ENCODE peak calls at places on chromosome 14, in four cellular contexts. K, R, Y and P are unnamed samples.

GRCh38 chr14:76138758-76139723 is 12.7 kb upstream of the GPATCH2L start:
- DNase-seq in R (peak; percentile 86), K (no peak), Y (no peak), P (no peak)

GRCh38 chr14:89767861-89768268 is 186.7 kb downstream of the EFCAB11 start:
- DNase-seq in Y (peak; percentile 63), K (peak; percentile 34), R (peak; percentile 79), P (no peak)

GRCh38 chr14:21997300-21997699 is 323.7 kb upstream of the OR4E1 start:
- DNase-seq in K (peak; percentile 57), Y (peak; percentile 21), R (peak; percentile 82), P (no peak)

GRCh38 chr14:82451675-82452074 is 918.0 kb upstream of the SEL1L start:
- DNase-seq in K (no peak), R (no peak), Y (no peak), P (no peak)

GRCh38 chr14:24311837-24312615 is 724 bp downstream of the LTB4R start:
- DNase-seq in R (no peak), K (no peak), Y (no peak), P (no peak)

GRCh38 chr14:75303415-75303814 is 24.8 kb downstream of the FOS start:
- DNase-seq in K (peak; percentile 90), R (peak; percentile 83), Y (peak; percentile 84), P (peak; percentile 47)

GRCh38 chr14:59188461-59189280 is at the start of gene DAAM1:
- DNase-seq in K (peak; percentile 98), Y (peak; percentile 99), R (peak; percentile 99), P (peak; percentile 98)

GRCh38 chr14:58455593-58456265 is 28.2 kb downstream of the KIAA0586 start:
- DNase-seq in R (no peak), K (peak; percentile 24), Y (no peak), P (no peak)

GRCh38 chr14:106790189-106791036 is 1264.0 kb downstream of the TMEM121 start:
- DNase-seq in R (peak; percentile 64), Y (peak; percentile 81), K (no peak), P (peak; percentile 44)

GRCh38 chr14:22836301-22837058 is at the start of gene MMP14:
- DNase-seq in K (peak; percentile 87), R (peak; percentile 87), Y (peak; percentile 63), P (peak; percentile 73)

GRCh38 chr14:59688224-59689170 is 111.9 kb upstream of the CCDC175 start:
- DNase-seq in R (peak; percentile 91), K (peak; percentile 66), Y (peak; percentile 37), P (no peak)

GRCh38 chr14:89794096-89794495 is 160.4 kb downstream of the EFCAB11 start:
- DNase-seq in K (no peak), R (no peak), Y (no peak), P (peak; percentile 68)

GRCh38 chr14:88424573-88424972 is 39.1 kb downstream of the SPATA7 start:
- DNase-seq in K (no peak), R (no peak), Y (no peak), P (no peak)

GRCh38 chr14:51500776-51501175 is 150.9 kb upstream of the FRMD6 start:
- DNase-seq in R (no peak), Y (no peak), K (no peak), P (no peak)

GRCh38 chr14:68544150-68544892 is 248.5 kb downstream of the ZFP36L1 start:
- DNase-seq in K (no peak), Y (no peak), R (no peak), P (peak; percentile 55)

GRCh38 chr14:104019029-104019428 is 66.5 kb upstream of the ASPG start:
- DNase-seq in Y (no peak), R (no peak), K (no peak), P (no peak)

GRCh38 chr14:102081231-102082080 is 5.4 kb downstream of the HSP90AA1 start:
- DNase-seq in R (no peak), K (no peak), Y (no peak), P (no peak)

GRCh38 chr14:57375156-57375555 is 15.2 kb upstream of the NAA30 start:
- DNase-seq in K (no peak), Y (no peak), R (no peak), P (no peak)

GRCh38 chr14:63286071-63286470 is 32.7 kb downstream of the GPHB5 start:
- DNase-seq in R (no peak), Y (no peak), K (no peak), P (no peak)
- H3K27me3 ChIP-seq in R (no peaks in the 10 kb centered on the region), Y (no peaks in the 10 kb centered on the region), K (no peaks in the 10 kb centered on the region), P (no peaks in the 10 kb centered on the region)

GRCh38 chr14:53741379-53742225 is 215.0 kb downstream of the BMP4 start:
- DNase-seq in K (no peak), Y (no peak), R (no peak), P (no peak)
- H3K27ac ChIP-seq in K (no peak overlapping the region), Y (no peak overlapping the region), R (peak overlapping the region; percentile 34), P (no peak overlapping the region)

DNA sequence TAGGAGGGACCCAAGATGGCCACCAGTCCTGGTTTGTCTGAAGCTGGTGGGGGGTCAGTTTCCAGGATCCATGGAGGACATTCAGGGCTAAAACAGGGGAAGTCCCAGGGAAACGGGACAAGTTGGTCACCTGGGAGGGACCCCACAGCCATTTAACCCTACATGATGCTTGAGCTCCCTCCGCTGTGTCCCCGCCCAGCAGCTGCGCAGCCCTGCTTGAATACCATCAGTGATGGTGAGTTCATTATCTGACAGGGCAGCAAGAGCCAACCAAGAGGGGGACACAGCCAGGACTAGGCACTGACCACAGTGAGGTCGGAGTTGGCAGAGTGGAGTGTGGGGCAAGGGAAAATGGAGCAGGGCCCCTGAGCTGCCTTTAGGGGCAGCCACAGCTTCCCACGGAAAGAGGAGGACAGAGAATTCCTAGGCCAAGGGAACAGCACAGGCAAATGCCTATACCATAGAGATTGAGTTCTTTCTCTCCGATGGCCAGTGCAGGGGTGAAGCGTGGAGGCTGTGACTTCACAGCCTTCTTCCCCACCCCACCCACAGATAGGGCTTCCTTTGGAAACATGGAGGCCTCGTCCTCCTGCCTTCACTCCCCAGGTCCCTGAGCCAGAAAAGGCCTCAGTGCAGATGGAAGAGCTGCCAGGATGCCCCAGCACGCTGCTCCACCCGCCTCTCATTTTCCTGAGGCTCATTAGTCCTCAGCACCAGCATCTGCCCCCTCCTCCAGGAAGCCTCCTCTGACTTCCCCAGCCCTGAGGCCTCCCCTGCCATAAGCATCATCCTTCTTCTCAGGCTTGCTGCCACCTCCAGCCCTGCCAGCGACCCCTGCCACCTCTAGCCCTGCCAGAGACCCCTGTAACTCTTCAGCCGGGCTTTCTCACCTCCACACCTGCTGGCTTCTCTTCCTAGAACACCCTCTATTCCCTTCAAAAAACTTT is 51.4 kb downstream of the CYP46A1 start:
- DNase-seq in K (no peak), R (peak; percentile 43), Y (no peak), P (peak; percentile 9)
- H3K27me3 ChIP-seq in K (no peaks in the 10 kb centered on the region), R (no peaks in the 10 kb centered on the region), Y (no peaks in the 10 kb centered on the region), P (no peaks in the 10 kb centered on the region)

GRCh38 chr14:97975960-97976359 is 1178.8 kb downstream of the VRK1 start:
- DNase-seq in R (no peak), K (no peak), Y (no peak), P (no peak)

GRCh38 chr14:97977711-97978261 is 1180.6 kb downstream of the VRK1 start:
- DNase-seq in R (peak; percentile 45), Y (peak; percentile 84), K (peak; percentile 57), P (peak; percentile 79)

GRCh38 chr14:97976861-97977260 is 1179.7 kb downstream of the VRK1 start:
- DNase-seq in Y (peak; percentile 89), K (peak; percentile 9), R (no peak), P (peak; percentile 27)

DNA sequence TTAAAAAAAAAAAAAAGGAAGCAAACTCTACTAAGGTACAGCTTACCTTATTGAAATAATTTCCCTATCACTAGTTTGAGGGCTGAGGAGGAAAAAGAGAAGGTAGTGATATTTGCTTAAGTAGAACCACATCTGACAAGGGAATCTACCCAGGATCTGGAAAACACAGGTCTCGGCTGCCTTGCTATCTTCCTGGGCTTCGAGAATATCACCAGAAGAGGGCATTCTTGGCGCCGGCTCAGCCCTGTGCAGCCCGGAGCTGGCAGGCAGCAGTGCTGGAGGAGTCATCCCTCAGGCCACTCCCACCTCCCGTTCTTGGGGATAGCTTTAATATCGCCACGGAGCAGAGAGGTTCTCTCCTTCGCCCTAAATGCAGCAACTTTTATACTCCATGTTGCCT is 1181.2 kb downstream of the VRK1 start:
- DNase-seq in Y (peak; percentile 80), R (peak; percentile 92), K (peak; percentile 90), P (peak; percentile 76)
- H3K27ac ChIP-seq in Y (no peak overlapping the region), R (no peak overlapping the region), K (peak overlapping the region; percentile 23), P (peak overlapping the region; percentile 87)

DNA sequence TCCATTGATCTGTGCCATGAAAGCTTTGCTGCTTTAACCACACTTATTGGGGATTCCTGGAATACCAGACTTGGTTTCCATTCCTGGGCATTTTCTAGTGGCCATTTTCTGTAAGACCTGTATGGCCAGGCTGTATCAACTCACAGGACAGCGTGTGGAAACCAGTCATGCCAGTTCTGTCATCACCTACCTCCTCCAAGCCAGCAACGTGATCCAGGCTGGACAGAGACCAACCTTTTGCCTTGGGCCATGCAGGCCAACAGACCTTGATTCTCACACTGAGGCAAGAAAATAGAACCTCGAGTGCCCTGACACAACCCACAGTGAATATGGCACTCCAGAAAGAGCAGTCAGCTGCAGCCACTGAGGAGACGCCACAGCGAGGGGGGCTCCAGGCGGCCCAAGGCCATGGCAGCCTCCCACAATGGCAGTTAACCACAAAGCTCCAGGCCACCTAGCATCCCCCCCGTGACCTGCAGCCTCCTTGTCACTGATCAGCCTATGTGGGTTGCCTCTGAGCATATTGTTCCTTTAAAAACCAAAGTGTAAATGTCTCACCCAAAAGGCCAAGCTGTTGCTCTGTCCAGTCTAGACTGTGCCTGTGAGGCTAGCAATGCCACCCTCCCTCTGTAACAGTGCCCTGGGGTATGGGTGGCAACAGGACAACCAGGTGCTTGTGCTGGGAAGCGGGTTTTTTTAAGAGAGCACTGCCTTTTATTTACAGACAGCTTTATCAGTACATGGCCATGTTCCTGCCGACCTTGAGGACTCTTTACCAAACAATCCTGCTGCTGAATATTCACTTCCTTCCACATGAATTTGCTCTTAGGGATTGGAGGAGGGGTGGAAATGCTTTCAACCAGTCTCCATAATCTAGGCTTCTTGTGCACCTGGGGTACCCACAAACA is 168.7 kb upstream of the HIF1A start:
- DNase-seq in R (no peak), K (peak; percentile 30), Y (peak; percentile 54), P (peak; percentile 59)
- H3K27me3 ChIP-seq in R (no peaks in the 10 kb centered on the region), K (no peaks in the 10 kb centered on the region), Y (no peaks in the 10 kb centered on the region), P (no peaks in the 10 kb centered on the region)

GRCh38 chr14:54709867-54710266 is 142.9 kb downstream of the SAMD4A start:
- DNase-seq in Y (no peak), K (no peak), R (no peak), P (no peak)

GRCh38 chr14:54708161-54708560 is 141.2 kb downstream of the SAMD4A start:
- DNase-seq in K (no peak), Y (no peak), R (no peak), P (no peak)

GRCh38 chr14:54708982-54709381 is 142.1 kb downstream of the SAMD4A start:
- DNase-seq in Y (no peak), R (no peak), K (no peak), P (no peak)

GRCh38 chr14:54711312-54711711 is 144.4 kb downstream of the SAMD4A start:
- DNase-seq in Y (no peak), K (no peak), R (no peak), P (no peak)

DNA sequence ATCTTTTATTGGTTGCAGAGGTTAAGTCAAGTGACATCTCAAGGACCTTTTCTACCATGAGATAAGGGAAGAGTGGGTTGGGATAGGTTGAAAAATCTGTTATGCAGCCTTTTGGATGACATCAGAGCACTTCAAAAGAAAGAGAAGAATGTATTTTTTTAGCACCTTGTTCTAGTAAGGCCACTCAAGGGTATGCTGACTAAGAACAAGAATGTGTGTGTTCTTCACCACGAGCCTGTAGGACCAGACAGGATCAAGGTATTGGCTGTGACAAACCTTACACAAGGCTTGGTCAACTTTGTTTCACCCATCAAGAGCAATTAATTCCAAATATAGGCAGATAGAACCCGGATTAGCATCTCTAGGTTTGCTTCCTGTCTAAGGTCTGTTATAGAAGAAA is 142.5 kb downstream of the SAMD4A start:
- DNase-seq in R (no peak), K (no peak), Y (no peak), P (no peak)
- H3K27ac ChIP-seq in R (no peak overlapping the region), K (peak overlapping the region; percentile 12), Y (no peak overlapping the region), P (peak overlapping the region; percentile 11)

GRCh38 chr14:36647417-36647826 is 14.2 kb upstream of the PAX9 start:
- DNase-seq in Y (no peak), R (no peak), K (no peak), P (no peak)
- H3K27me3 ChIP-seq in Y (peaks cover 27% of the 10 kb centered on the region), R (peaks cover 97% of the 10 kb centered on the region), K (peaks cover 98% of the 10 kb centered on the region), P (peaks cover 100% of the 10 kb centered on the region)